ENCODE peak calls at places on chromosomes 12 and 14, in four cellular contexts. Q, V, I and Y are unnamed samples.

GRCh38 chr12:22121224-22121623 is 75.2 kb downstream of the CMAS start:
- DNase-seq in Q (no peak), V (no peak), I (peak; percentile 15), Y (no peak)

GRCh38 chr12:100826323-100826722 is 31.7 kb downstream of the ANO4 start:
- DNase-seq in Q (no peak), V (peak; percentile 2), I (peak; percentile 49), Y (peak; percentile 6)

GRCh38 chr12:96578526-96579125 is 89.2 kb downstream of the CFAP54 start:
- DNase-seq in Q (no peak), V (peak; percentile 42), I (peak; percentile 64), Y (peak; percentile 17)

GRCh38 chr14:74216671-74217070 is 22.6 kb upstream of the VSX2 start:
- DNase-seq in Q (no peak), V (no peak), I (no peak), Y (no peak)

GRCh38 chr14:65296402-65296801 is 116.1 kb upstream of the FUT8 start:
- DNase-seq in Q (no peak), V (no peak), I (no peak), Y (no peak)

GRCh38 chr12:7067096-7067495 is 6.6 kb downstream of the C1S start:
- DNase-seq in Q (no peak), V (no peak), I (no peak), Y (no peak)

GRCh38 chr12:104598342-104599271 is 141.9 kb downstream of the CHST11 start:
- DNase-seq in Q (no peak), V (no peak), I (no peak), Y (no peak)

GRCh38 chr12:54000105-54000773 is at the start of gene HOXC9:
- DNase-seq in Q (no peak), V (no peak), I (peak; percentile 52), Y (no peak)

GRCh38 chr14:55451398-55451797 is 11.0 kb upstream of the TBPL2 start:
- DNase-seq in Q (no peak), V (no peak), I (peak; percentile 42), Y (no peak)

GRCh38 chr14:95449131-95449530 is 67.3 kb downstream of the SYNE3 start:
- DNase-seq in Q (no peak), V (no peak), I (no peak), Y (no peak)

GRCh38 chr12:95978774-95979173 is 17.4 kb downstream of the HAL start:
- DNase-seq in Q (peak; percentile 37), V (no peak), I (no peak), Y (no peak)

GRCh38 chr14:68727315-68728078 is 65.4 kb downstream of the ZFP36L1 start:
- DNase-seq in Q (no peak), V (no peak), I (no peak), Y (no peak)

GRCh38 chr14:43041207-43041606 is 1434.5 kb downstream of the LRFN5 start:
- DNase-seq in Q (no peak), V (no peak), I (no peak), Y (no peak)

GRCh38 chr12:15852383-15852782 is 29.8 kb upstream of the STRAP start:
- DNase-seq in Q (no peak), V (peak; percentile 96), I (peak; percentile 23), Y (no peak)

GRCh38 chr12:55842681-55843429 is at the start of gene MMP19:
- DNase-seq in Q (no peak), V (peak; percentile 84), I (peak; percentile 66), Y (no peak)

GRCh38 chr14:69708586-69709169 is 58.3 kb upstream of the SRSF5 start:
- DNase-seq in Q (no peak), V (peak; percentile 13), I (no peak), Y (no peak)

GRCh38 chr14:100628225-100628624 is 41.0 kb upstream of the BEGAIN start:
- DNase-seq in Q (no peak), V (no peak), I (no peak), Y (no peak)

GRCh38 chr12:103901518-103902173 is 28.6 kb upstream of the HSP90B1 start:
- DNase-seq in Q (no peak), V (no peak), I (no peak), Y (no peak)

GRCh38 chr14:67411820-67412421 is at the start of gene PLEK2:
- DNase-seq in Q (peak; percentile 67), V (peak; percentile 19), I (no peak), Y (no peak)

GRCh38 chr12:24356189-24356708 is 406.8 kb upstream of the SOX5 start:
- DNase-seq in Q (no peak), V (no peak), I (no peak), Y (no peak)